ENCODE peak calls at places on chromosome 21, in seven cellular contexts. K, R, S, U, I, N and D are unnamed samples.
A peak's percentile ranks its signal among the peaks of the same experiment; 100 is the strongest.

GRCh38 chr21:40531016-40531415 is 315.9 kb downstream of the DSCAM start:
- DNase-seq in K (no peak), R (no peak), S (no peak), U (no peak), I (no peak), N (no peak), D (no peak)

GRCh38 chr21:37006521-37007291 is at the start of gene RIPPLY3:
- DNase-seq in K (no peak), R (no peak), S (no peak), U (no peak), I (no peak), N (no peak), D (no peak)

GRCh38 chr21:14070049-14070893 is 140.5 kb downstream of the LIPI start:
- DNase-seq in K (no peak), R (no peak), S (no peak), U (no peak), I (no peak), N (no peak), D (no peak)

GRCh38 chr21:34511154-34511553 is 856 bp downstream of the KCNE1 start:
- DNase-seq in K (no peak), R (no peak), S (no peak), U (no peak), I (no peak), N (no peak), D (peak; percentile 48)

GRCh38 chr21:45408271-45408791 is 3.4 kb downstream of the COL18A1 start:
- DNase-seq in K (no peak), R (peak; percentile 49), S (no peak), U (no peak), I (no peak), N (no peak), D (no peak)

GRCh38 chr21:44800971-44801467 is 601 bp downstream of the UBE2G2 start:
- DNase-seq in K (no peak), R (no peak), S (no peak), U (no peak), I (peak; percentile 46), N (no peak), D (peak; percentile 59)

GRCh38 chr21:33761104-33762036 is 119.1 kb downstream of the ITSN1 start:
- DNase-seq in K (no peak), R (no peak), S (no peak), U (no peak), I (no peak), N (no peak), D (peak; percentile 76)

GRCh38 chr21:31235671-31236450 is 108.2 kb downstream of the TIAM1 start:
- DNase-seq in K (no peak), R (no peak), S (no peak), U (no peak), I (no peak), N (no peak), D (peak; percentile 35)

GRCh38 chr21:45318556-45319341 is 31.1 kb upstream of the POFUT2 start:
- DNase-seq in K (no peak), R (peak; percentile 90), S (no peak), U (no peak), I (no peak), N (peak; percentile 39), D (peak; percentile 32)

GRCh38 chr21:16821588-16821987 is 691.3 kb upstream of the CXADR start:
- DNase-seq in K (no peak), R (no peak), S (no peak), U (no peak), I (no peak), N (no peak), D (no peak)

GRCh38 chr21:34836103-34836932 is 167.5 kb downstream of the CLIC6 start:
- DNase-seq in K (no peak), R (peak; percentile 94), S (no peak), U (no peak), I (no peak), N (peak; percentile 74), D (peak; percentile 98)

GRCh38 chr21:17343055-17343454 is 169.8 kb upstream of the CXADR start:
- DNase-seq in K (no peak), R (no peak), S (no peak), U (no peak), I (peak; percentile 27), N (no peak), D (peak; percentile 75)

GRCh38 chr21:30257773-30258172 is 25.0 kb downstream of the KRTAP24-1 start:
- DNase-seq in K (no peak), R (no peak), S (no peak), U (no peak), I (peak; percentile 37), N (no peak), D (peak; percentile 77)

GRCh38 chr21:38352536-38353219 is 95.9 kb downstream of the KCNJ15 start:
- DNase-seq in K (no peak), R (peak; percentile 89), S (peak; percentile 30), U (peak; percentile 70), I (peak; percentile 27), N (no peak), D (peak; percentile 86)

GRCh38 chr21:27024316-27024715 is 57.4 kb upstream of the ADAMTS5 start:
- DNase-seq in K (no peak), R (no peak), S (no peak), U (no peak), I (no peak), N (no peak), D (no peak)